ENCODE peak calls at places on chromosome 3, in six cellular contexts. L is left ventricle myocardium inferior, F is nephron progenitor cell, G is lower lobe of right lung, Q is left lung, V is A549. K is an unnamed sample.

GRCh38 chr3:187215460-187215859 is 18.2 kb downstream of the RTP1 start:
- DNase-seq in L (no peak), F (no peak), G (no peak), Q (no peak), V (no peak), K (no peak)

GRCh38 chr3:129975332-129976090 is 991 bp downstream of the TRH start:
- DNase-seq in L (peak), F (peak), G (peak), Q (peak), V (no peak), K (no peak)

GRCh38 chr3:57100046-57100695 is 39.7 kb downstream of the SPATA12 start:
- DNase-seq in L (no peak), F (peak), G (no peak), Q (peak), V (peak), K (peak)

GRCh38 chr3:74614133-74614967 is at the start of gene CNTN3:
- DNase-seq in L (peak), F (peak), G (peak), Q (no peak), V (no peak), K (no peak)

GRCh38 chr3:179452166-179452544 is 885 bp upstream of the GNB4 start:
- DNase-seq in L (no peak), F (no peak), G (no peak), Q (no peak), V (no peak), K (peak)

GRCh38 chr3:158105710-158106438 is at the start of gene SHOX2:
- DNase-seq in L (no peak), F (peak), G (peak), Q (peak), V (peak), K (peak)

GRCh38 chr3:33664195-33664594 is 53.9 kb downstream of the CLASP2 start:
- DNase-seq in L (no peak), F (no peak), G (no peak), Q (no peak), V (no peak), K (peak)

GRCh38 chr3:33437556-33438283 is 2.5 kb downstream of the UBP1 start:
- DNase-seq in L (peak), F (peak), G (no peak), Q (peak), V (no peak), K (peak)

GRCh38 chr3:187112934-187113793 is 26.1 kb downstream of the RPL39L start:
- DNase-seq in L (no peak), F (no peak), G (no peak), Q (no peak), V (no peak), K (peak)

GRCh38 chr3:64417816-64418215 is 192.6 kb upstream of the PRICKLE2 start:
- DNase-seq in L (no peak), F (peak), G (no peak), Q (no peak), V (no peak), K (no peak)

GRCh38 chr3:61981005-61981404 is 392.3 kb downstream of the FEZF2 start:
- DNase-seq in L (no peak), F (no peak), G (no peak), Q (no peak), V (no peak), K (no peak)

GRCh38 chr3:31652296-31652695 is 119.6 kb downstream of the STT3B start:
- DNase-seq in L (no peak), F (no peak), G (no peak), Q (no peak), V (no peak), K (no peak)

GRCh38 chr3:16396202-16396601 is 117.3 kb downstream of the RFTN1 start:
- DNase-seq in L (no peak), F (no peak), G (no peak), Q (no peak), V (no peak), K (no peak)

GRCh38 chr3:136819784-136820640 is 1.1 kb downstream of the SLC35G2 start:
- DNase-seq in L (peak), F (peak), G (peak), Q (peak), V (peak), K (peak)

GRCh38 chr3:157938154-157938774 is 168.0 kb downstream of the SHOX2 start:
- DNase-seq in L (no peak), F (no peak), G (no peak), Q (no peak), V (no peak), K (peak)

GRCh38 chr3:182027366-182027765 is 315.6 kb downstream of the SOX2 start:
- DNase-seq in L (no peak), F (no peak), G (no peak), Q (no peak), V (no peak), K (no peak)

GRCh38 chr3:126358038-126358815 is 1.0 kb upstream of the KLF15 start:
- DNase-seq in L (no peak), F (no peak), G (peak), Q (peak), V (no peak), K (no peak)

GRCh38 chr3:155890671-155891190 is 20.3 kb downstream of the GMPS start:
- DNase-seq in L (no peak), F (no peak), G (no peak), Q (no peak), V (no peak), K (peak)

GRCh38 chr3:32401541-32402052 is 9.9 kb downstream of the CMTM7 start:
- DNase-seq in L (peak), F (peak), G (peak), Q (peak), V (peak), K (peak)

GRCh38 chr3:71441925-71442620 is 141.5 kb downstream of the FOXP1 start:
- DNase-seq in L (no peak), F (no peak), G (no peak), Q (no peak), V (no peak), K (no peak)

GRCh38 chr3:129121016-129121791 is 400 bp downstream of the RAB43 start:
- DNase-seq in L (no peak), F (no peak), G (peak), Q (no peak), V (no peak), K (peak)

GRCh38 chr3:99981138-99981537 is 133.2 kb downstream of the FILIP1L start:
- DNase-seq in L (no peak), F (no peak), G (no peak), Q (no peak), V (no peak), K (no peak)

GRCh38 chr3:96510334-96510733 is 304.1 kb upstream of the EPHA6 start:
- DNase-seq in L (no peak), F (no peak), G (no peak), Q (no peak), V (no peak), K (no peak)

GRCh38 chr3:105195260-105195659 is 171.4 kb upstream of the ALCAM start:
- DNase-seq in L (no peak), F (no peak), G (no peak), Q (no peak), V (no peak), K (peak)

GRCh38 chr3:152146461-152146860 is 122.3 kb upstream of the MBNL1 start:
- DNase-seq in L (no peak), F (no peak), G (no peak), Q (no peak), V (no peak), K (no peak)

GRCh38 chr3:45700570-45701073 is 11.4 kb downstream of the SACM1L start:
- DNase-seq in L (no peak), F (no peak), G (no peak), Q (no peak), V (no peak), K (no peak)

GRCh38 chr3:53624467-53624866 is 130.1 kb downstream of the CACNA1D start:
- DNase-seq in L (no peak), F (no peak), G (no peak), Q (no peak), V (no peak), K (no peak)

GRCh38 chr3:149883134-149883533 is 70.1 kb downstream of the RNF13 start:
- DNase-seq in L (no peak), F (no peak), G (no peak), Q (no peak), V (no peak), K (no peak)

GRCh38 chr3:45488581-45488980 is 100.2 kb downstream of the LARS2 start:
- DNase-seq in L (no peak), F (no peak), G (no peak), Q (no peak), V (no peak), K (no peak)

GRCh38 chr3:77513541-77513940 is 473.6 kb downstream of the ROBO2 start:
- DNase-seq in L (no peak), F (no peak), G (no peak), Q (no peak), V (no peak), K (peak)

GRCh38 chr3:48013288-48013980 is 2.8 kb downstream of the MAP4 start:
- DNase-seq in L (no peak), F (no peak), G (no peak), Q (no peak), V (no peak), K (peak)

GRCh38 chr3:52314495-52314894 is 1.6 kb upstream of the DNAH1 start:
- DNase-seq in L (no peak), F (no peak), G (no peak), Q (no peak), V (no peak), K (no peak)

GRCh38 chr3:73419179-73419803 is 205.4 kb downstream of the PDZRN3 start:
- DNase-seq in L (no peak), F (no peak), G (no peak), Q (no peak), V (no peak), K (peak)
- TF ChIP-seq CTCF in L (peak), F (peak), G (no peak), Q (no peak), V (no peak), K (peak)

GRCh38 chr3:140015741-140016140 is 80.8 kb downstream of the CLSTN2 start:
- DNase-seq in L (no peak), F (no peak), G (no peak), Q (no peak), V (no peak), K (no peak)
- TF ChIP-seq CTCF in L (no peak), F (no peak), G (no peak), Q (no peak), V (no peak), K (no peak)

DNA sequence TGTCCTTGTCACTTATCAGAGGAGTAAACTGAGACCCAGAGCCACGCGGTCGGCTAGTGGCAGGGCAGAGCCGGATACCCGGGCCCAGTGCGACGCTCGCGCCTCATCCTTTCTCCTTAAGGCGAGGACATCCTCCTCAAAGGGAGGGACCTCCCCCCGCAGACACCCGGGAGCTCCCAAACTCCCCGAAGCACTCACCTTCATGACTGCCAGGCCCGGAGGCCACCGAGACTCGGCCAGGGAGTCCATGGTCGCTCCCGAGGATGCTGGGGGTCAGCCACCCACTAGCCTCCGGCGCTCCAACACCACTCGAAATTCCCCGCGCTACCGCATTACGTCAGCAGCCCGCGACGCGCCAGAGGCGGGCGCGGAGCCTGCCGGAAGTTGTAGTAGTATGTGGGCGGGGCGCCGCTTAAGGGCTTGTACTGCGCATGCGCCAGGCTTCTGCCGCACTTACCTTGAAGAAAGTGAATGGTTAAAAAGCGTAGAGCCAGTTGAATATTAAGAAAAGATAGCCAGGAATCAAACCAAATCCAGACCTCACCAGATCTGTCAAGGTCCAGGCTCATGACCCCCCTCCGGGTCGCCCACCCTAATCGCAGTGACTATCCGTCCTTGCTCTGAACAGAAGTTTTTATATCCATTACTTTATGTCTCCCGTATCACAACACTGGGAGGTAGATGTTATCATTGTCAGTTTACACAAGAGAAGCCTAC is at the start of gene RAD18:
- DNase-seq in L (peak), F (peak), G (peak), Q (peak), V (peak), K (peak)
- TF ChIP-seq CTCF in L (no peak), F (no peak), G (peak), Q (no peak), V (no peak), K (no peak)

DNA sequence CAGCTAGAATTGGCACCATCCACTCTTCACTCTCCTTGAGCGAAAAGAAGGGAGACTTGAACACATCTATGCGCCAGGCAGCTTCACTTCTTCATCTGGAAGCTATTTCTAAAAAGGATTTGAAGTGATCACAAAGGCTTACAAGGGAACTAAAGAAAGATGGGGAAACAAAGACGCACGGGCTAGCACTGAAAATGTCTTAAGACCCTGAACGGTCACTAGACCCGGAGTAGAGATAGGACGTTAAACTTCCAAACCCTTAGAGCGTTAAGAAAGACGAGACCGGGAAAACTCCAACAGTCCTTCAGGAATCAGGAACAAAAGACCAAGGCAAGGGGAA is 47.5 kb upstream of the EPHB3 start:
- DNase-seq in L (no peak), F (no peak), G (no peak), Q (no peak), V (no peak), K (no peak)
- TF ChIP-seq CTCF in L (no peak), F (no peak), G (no peak), Q (no peak), V (no peak), K (no peak)

GRCh38 chr3:43757613-43758012 is 66.9 kb downstream of the ABHD5 start:
- DNase-seq in L (no peak), F (no peak), G (no peak), Q (no peak), V (no peak), K (no peak)

GRCh38 chr3:43758826-43759225 is 68.1 kb downstream of the ABHD5 start:
- DNase-seq in L (no peak), F (no peak), G (no peak), Q (no peak), V (no peak), K (no peak)

GRCh38 chr3:43762486-43762885 is 71.7 kb downstream of the ABHD5 start:
- DNase-seq in L (no peak), F (no peak), G (no peak), Q (no peak), V (no peak), K (no peak)

GRCh38 chr3:43760951-43761350 is 70.2 kb downstream of the ABHD5 start:
- DNase-seq in L (no peak), F (no peak), G (no peak), Q (no peak), V (no peak), K (no peak)

DNA sequence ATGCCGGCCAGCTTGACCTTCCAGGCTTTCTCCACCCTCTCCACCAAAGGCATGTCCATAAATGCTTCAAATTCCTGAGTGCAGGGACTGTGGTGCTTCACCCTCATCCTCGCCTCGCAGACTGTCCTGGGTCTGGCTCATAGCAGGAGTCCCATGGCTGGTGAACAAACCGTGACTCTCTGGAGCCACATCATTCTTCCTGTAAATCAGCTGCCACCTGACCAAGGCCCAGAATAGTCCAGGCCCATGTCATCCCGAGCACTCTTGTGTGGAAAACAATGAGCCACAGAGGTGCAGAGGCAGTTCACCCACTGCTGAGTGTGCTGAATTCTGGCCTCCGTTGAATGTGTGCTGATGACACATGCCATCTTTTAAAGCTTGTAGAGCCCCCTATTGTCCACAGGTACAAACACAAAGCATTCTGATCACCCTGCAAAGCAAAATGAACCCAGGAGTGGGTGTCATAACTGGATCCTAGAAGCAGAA is 68.6 kb downstream of the ABHD5 start:
- DNase-seq in L (peak), F (peak), G (no peak), Q (no peak), V (peak), K (peak)
- TF ChIP-seq CTCF in L (no peak), F (no peak), G (no peak), Q (no peak), V (peak), K (peak)

GRCh38 chr3:160617636-160618035 is 52.3 kb upstream of the KPNA4 start:
- DNase-seq in L (no peak), F (no peak), G (no peak), Q (no peak), V (no peak), K (no peak)
- TF ChIP-seq CTCF in L (no peak), F (no peak), G (no peak), Q (no peak), V (no peak), K (no peak)

DNA sequence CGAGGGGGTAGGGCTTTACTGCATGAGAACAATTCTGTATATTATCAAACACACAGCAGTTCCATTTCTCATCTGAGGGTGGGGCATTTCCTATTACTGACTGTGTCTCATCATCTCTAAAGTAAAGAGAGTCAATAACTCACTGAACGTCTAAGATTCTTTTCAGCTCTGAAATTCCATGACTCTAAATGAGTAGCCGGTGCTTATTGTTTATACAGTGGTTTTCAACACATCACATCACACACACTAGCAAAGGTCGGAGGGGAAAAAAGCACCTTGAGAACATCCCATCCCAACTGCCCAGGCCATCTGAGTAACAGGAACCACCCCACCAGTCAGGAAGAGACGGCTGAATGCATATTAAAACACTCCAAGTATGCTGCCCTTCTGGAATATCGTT is 196.0 kb downstream of the SUCLG2 start:
- DNase-seq in L (no peak), F (no peak), G (no peak), Q (no peak), V (no peak), K (no peak)
- TF ChIP-seq CTCF in L (no peak), F (no peak), G (no peak), Q (no peak), V (no peak), K (no peak)